ENCODE peak calls at places on chromosomes 12 and 14, in nine cellular contexts. P is kidney, Y is AG04450, S is PC-3, L is A549, M is heart right ventricle, W is Peyer's patch, V is OCI-LY7, O is HCT116. H is an unnamed sample.

GRCh38 chr12:126069549-126070165 is 1004.4 kb downstream of the AACS start:
- DNase-seq in P (no peak), Y (no peak), S (peak), L (peak), M (no peak), W (peak), V (peak), O (peak), H (peak)

GRCh38 chr14:21244546-21244945 is 24.7 kb downstream of the HNRNPC start:
- DNase-seq in P (no peak), Y (no peak), S (no peak), L (no peak), M (no peak), W (no peak), V (no peak), O (no peak), H (no peak)

GRCh38 chr12:116321913-116322312 is 44.4 kb upstream of the MED13L start:
- DNase-seq in P (no peak), Y (no peak), S (no peak), L (no peak), M (no peak), W (no peak), V (no peak), O (no peak), H (no peak)

GRCh38 chr14:76257111-76257803 is 105.5 kb downstream of the GPATCH2L start:
- DNase-seq in P (no peak), Y (no peak), S (no peak), L (no peak), M (no peak), W (no peak), V (no peak), O (no peak), H (peak)

GRCh38 chr14:59282366-59282765 is 93.9 kb downstream of the DAAM1 start:
- DNase-seq in P (no peak), Y (no peak), S (peak), L (no peak), M (no peak), W (no peak), V (no peak), O (no peak), H (peak)

GRCh38 chr12:108080363-108080762 is 48.7 kb upstream of the WSCD2 start:
- DNase-seq in P (no peak), Y (no peak), S (no peak), L (no peak), M (no peak), W (no peak), V (no peak), O (no peak), H (no peak)

GRCh38 chr12:130806574-130806973 is 32.5 kb downstream of the STX2 start:
- DNase-seq in P (no peak), Y (no peak), S (peak), L (no peak), M (no peak), W (no peak), V (no peak), O (no peak), H (no peak)

GRCh38 chr12:26029741-26030033 is 71.2 kb downstream of the RASSF8 start:
- DNase-seq in P (no peak), Y (no peak), S (no peak), L (no peak), M (no peak), W (no peak), V (no peak), O (no peak), H (no peak)

GRCh38 chr12:32139064-32139421 is 32.4 kb downstream of the BICD1 start:
- DNase-seq in P (no peak), Y (no peak), S (no peak), L (no peak), M (no peak), W (peak), V (peak), O (no peak), H (peak)

GRCh38 chr12:114976959-114977358 is 293.0 kb upstream of the TBX3 start:
- DNase-seq in P (no peak), Y (peak), S (peak), L (peak), M (no peak), W (no peak), V (no peak), O (no peak), H (no peak)

GRCh38 chr14:94213741-94214140 is 39.6 kb downstream of the PPP4R4 start:
- DNase-seq in P (no peak), Y (no peak), S (no peak), L (no peak), M (no peak), W (no peak), V (no peak), O (no peak), H (no peak)

GRCh38 chr14:89248430-89249295 is 168.4 kb downstream of the FOXN3 start:
- DNase-seq in P (no peak), Y (no peak), S (no peak), L (no peak), M (no peak), W (no peak), V (no peak), O (no peak), H (no peak)

GRCh38 chr12:50764861-50765324 is 992 bp downstream of the ATF1 start:
- DNase-seq in P (no peak), Y (no peak), S (peak), L (peak), M (no peak), W (peak), V (peak), O (no peak), H (no peak)

GRCh38 chr14:100883789-100884101 is 19.8 kb downstream of the RTL1 start:
- DNase-seq in P (peak), Y (no peak), S (no peak), L (no peak), M (no peak), W (no peak), V (no peak), O (no peak), H (no peak)

GRCh38 chr12:62605972-62606371 is 139.3 kb downstream of the MON2 start:
- DNase-seq in P (no peak), Y (no peak), S (no peak), L (no peak), M (no peak), W (no peak), V (no peak), O (no peak), H (no peak)

GRCh38 chr12:54650409-54650808 is 2.2 kb upstream of the DCD start:
- DNase-seq in P (no peak), Y (no peak), S (peak), L (no peak), M (no peak), W (no peak), V (no peak), O (no peak), H (no peak)

GRCh38 chr12:40168001-40168400 is 56.8 kb upstream of the LRRK2 start:
- DNase-seq in P (no peak), Y (no peak), S (no peak), L (no peak), M (no peak), W (no peak), V (no peak), O (no peak), H (no peak)

GRCh38 chr12:67431436-67432049 is 162.4 kb downstream of the CAND1 start:
- DNase-seq in P (no peak), Y (no peak), S (no peak), L (no peak), M (no peak), W (no peak), V (no peak), O (no peak), H (no peak)

GRCh38 chr12:65427646-65428045 is 149.2 kb downstream of the MSRB3 start:
- DNase-seq in P (no peak), Y (no peak), S (no peak), L (no peak), M (no peak), W (no peak), V (no peak), O (no peak), H (no peak)

GRCh38 chr14:55780156-55780946 is 200.3 kb downstream of the KTN1 start:
- DNase-seq in P (peak), Y (no peak), S (peak), L (no peak), M (no peak), W (no peak), V (no peak), O (no peak), H (peak)

GRCh38 chr12:71938728-71939385 is at the start of gene TPH2:
- DNase-seq in P (peak), Y (no peak), S (peak), L (peak), M (peak), W (peak), V (peak), O (peak), H (peak)

DNA sequence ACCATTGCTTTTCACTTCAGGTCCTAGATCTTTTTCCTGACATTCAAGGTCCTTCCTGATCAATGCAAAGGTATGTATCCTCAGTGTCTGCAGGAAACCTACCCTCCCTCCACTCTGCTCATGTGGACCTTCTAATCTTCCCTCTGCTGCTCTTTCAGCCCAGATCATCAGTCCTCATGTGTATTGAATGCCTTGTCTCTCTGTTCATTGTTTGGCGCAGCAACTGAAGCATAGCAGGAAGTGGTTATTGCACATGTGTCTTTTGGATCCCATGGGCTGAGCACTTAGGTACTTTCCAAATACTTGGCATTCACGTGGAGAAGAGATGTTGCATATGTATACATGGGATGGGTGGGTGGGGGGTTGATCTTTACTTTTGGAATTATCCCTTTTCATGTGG is 4.3 kb upstream of the NIN start:
- DNase-seq in P (no peak), Y (no peak), S (no peak), L (no peak), M (no peak), W (peak), V (peak), O (no peak), H (no peak)
- H3K27ac ChIP-seq in P (no peak), Y (no peak), S (no peak), L (no peak), M (no peak), W (no peak), V (peak), O (no peak), H (no peak)

GRCh38 chr12:57736743-57737466 is 1.6 kb downstream of the AGAP2 start:
- DNase-seq in P (no peak), Y (no peak), S (no peak), L (no peak), M (no peak), W (no peak), V (no peak), O (no peak), H (no peak)

GRCh38 chr12:57737467-57738141 is 938 bp downstream of the AGAP2 start:
- DNase-seq in P (no peak), Y (no peak), S (no peak), L (no peak), M (no peak), W (no peak), V (no peak), O (no peak), H (no peak)

GRCh38 chr12:57735198-57735855 is 3.2 kb downstream of the AGAP2 start:
- DNase-seq in P (no peak), Y (no peak), S (no peak), L (no peak), M (no peak), W (no peak), V (no peak), O (no peak), H (no peak)

GRCh38 chr12:57734586-57734985 is 4.0 kb downstream of the AGAP2 start:
- DNase-seq in P (no peak), Y (no peak), S (no peak), L (no peak), M (no peak), W (no peak), V (no peak), O (no peak), H (no peak)

GRCh38 chr12:57735952-57736742 is 2.4 kb downstream of the AGAP2 start:
- DNase-seq in P (no peak), Y (no peak), S (peak), L (no peak), M (peak), W (no peak), V (no peak), O (no peak), H (no peak)
- TF ChIP-seq CTCF in P (no peak), Y (peak), S (peak), L (peak), M (no peak), W (no peak), V (no peak), O (no peak), H (peak)

GRCh38 chr12:92055877-92056276 is 89.8 kb downstream of the BTG1 start:
- DNase-seq in P (no peak), Y (no peak), S (peak), L (no peak), M (no peak), W (peak), V (no peak), O (no peak), H (no peak)
- H3K4me3 ChIP-seq in P (no peak), Y (no peak), S (peak), L (no peak), M (no peak), W (no peak), V (no peak), O (no peak), H (no peak)

DNA sequence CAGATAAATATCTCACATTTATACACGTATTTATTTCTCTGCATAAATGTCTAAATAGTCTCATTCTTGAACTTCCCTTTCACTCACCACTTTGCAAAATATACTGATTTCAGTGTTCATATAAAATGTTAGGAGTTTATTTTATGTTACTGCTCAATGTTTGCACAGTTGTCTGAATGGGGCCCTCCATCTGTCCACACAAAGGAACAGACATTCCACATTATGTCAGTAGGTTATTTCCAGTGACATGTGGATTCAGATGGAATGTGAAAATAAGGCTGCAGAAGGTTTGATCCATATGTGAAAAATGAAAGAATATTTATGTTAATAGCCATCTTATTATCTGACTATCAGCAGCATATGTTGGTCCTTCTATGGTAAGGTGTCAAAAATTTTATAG is 994.4 kb upstream of the SEL1L start:
- DNase-seq in P (no peak), Y (no peak), S (no peak), L (no peak), M (no peak), W (no peak), V (no peak), O (no peak), H (no peak)
- H3K27ac ChIP-seq in P (no peak), Y (no peak), S (no peak), L (no peak), M (no peak), W (no peak), V (no peak), O (no peak), H (no peak)

GRCh38 chr14:102625564-102626296 is 33.3 kb downstream of the RCOR1 start:
- DNase-seq in P (no peak), Y (no peak), S (no peak), L (no peak), M (no peak), W (no peak), V (no peak), O (no peak), H (no peak)

GRCh38 chr14:102626530-102626929 is 34.1 kb downstream of the RCOR1 start:
- DNase-seq in P (no peak), Y (no peak), S (no peak), L (no peak), M (no peak), W (no peak), V (no peak), O (no peak), H (no peak)

GRCh38 chr14:102616799-102617198 is 24.4 kb downstream of the RCOR1 start:
- DNase-seq in P (no peak), Y (no peak), S (peak), L (no peak), M (no peak), W (no peak), V (no peak), O (no peak), H (no peak)

GRCh38 chr14:102620413-102620812 is 28.0 kb downstream of the RCOR1 start:
- DNase-seq in P (no peak), Y (no peak), S (no peak), L (no peak), M (no peak), W (no peak), V (no peak), O (no peak), H (peak)

DNA sequence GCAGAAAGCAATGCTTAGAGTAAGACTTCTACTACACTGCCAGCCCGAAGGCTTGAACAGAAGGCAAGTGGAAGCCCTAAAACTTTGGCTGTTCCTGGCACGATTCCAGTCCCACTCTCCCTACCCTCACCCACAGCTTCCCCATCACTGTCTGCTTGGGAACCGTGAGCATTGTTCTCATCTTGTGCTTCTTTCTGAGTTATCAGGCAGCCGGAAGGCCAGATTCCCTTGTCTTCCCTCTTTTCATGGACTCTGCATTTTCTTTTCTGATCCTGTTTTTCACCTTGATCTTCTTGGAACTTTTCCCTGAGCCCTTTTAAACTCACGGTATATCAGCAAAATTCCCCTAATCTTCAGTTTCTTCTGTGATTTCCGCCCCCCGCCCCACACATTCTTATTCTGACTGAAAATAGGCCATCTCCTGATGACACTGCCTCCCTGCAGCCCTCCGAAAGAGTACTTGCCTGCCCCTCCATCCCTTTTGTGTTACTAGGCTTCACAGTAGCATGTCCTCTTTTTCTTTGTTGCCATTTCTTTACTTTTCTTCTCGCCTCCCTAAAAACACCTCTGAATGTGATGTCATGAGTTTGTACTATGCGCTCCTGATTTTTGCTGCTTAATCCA is 29.9 kb downstream of the RCOR1 start:
- DNase-seq in P (no peak), Y (no peak), S (no peak), L (no peak), M (no peak), W (no peak), V (no peak), O (no peak), H (no peak)
- TF ChIP-seq CTCF in P (no peak), Y (no peak), S (no peak), L (no peak), M (no peak), W (no peak), V (no peak), O (no peak), H (no peak)

GRCh38 chr12:56086608-56087007 is 6.6 kb downstream of the ERBB3 start:
- DNase-seq in P (no peak), Y (no peak), S (no peak), L (no peak), M (no peak), W (no peak), V (no peak), O (no peak), H (no peak)
- H3K4me3 ChIP-seq in P (no peak), Y (no peak), S (peak), L (no peak), M (no peak), W (no peak), V (no peak), O (no peak), H (no peak)

GRCh38 chr12:69354172-69354560 is 5.4 kb upstream of the YEATS4 start:
- DNase-seq in P (no peak), Y (no peak), S (no peak), L (no peak), M (no peak), W (no peak), V (no peak), O (no peak), H (no peak)

GRCh38 chr12:69355363-69356035 is 4.0 kb upstream of the YEATS4 start:
- DNase-seq in P (no peak), Y (no peak), S (no peak), L (no peak), M (no peak), W (no peak), V (no peak), O (no peak), H (no peak)

GRCh38 chr12:69352904-69353303 is 4.7 kb downstream of the LYZ start:
- DNase-seq in P (no peak), Y (no peak), S (no peak), L (no peak), M (no peak), W (no peak), V (no peak), O (no peak), H (no peak)

GRCh38 chr12:69351462-69352236 is 3.5 kb downstream of the LYZ start:
- DNase-seq in P (no peak), Y (no peak), S (no peak), L (no peak), M (no peak), W (no peak), V (no peak), O (no peak), H (no peak)

GRCh38 chr12:69354561-69355187 is 4.9 kb upstream of the YEATS4 start:
- DNase-seq in P (no peak), Y (no peak), S (no peak), L (no peak), M (no peak), W (no peak), V (no peak), O (no peak), H (no peak)
- H3K27ac ChIP-seq in P (no peak), Y (no peak), S (no peak), L (no peak), M (no peak), W (no peak), V (no peak), O (no peak), H (no peak)

DNA sequence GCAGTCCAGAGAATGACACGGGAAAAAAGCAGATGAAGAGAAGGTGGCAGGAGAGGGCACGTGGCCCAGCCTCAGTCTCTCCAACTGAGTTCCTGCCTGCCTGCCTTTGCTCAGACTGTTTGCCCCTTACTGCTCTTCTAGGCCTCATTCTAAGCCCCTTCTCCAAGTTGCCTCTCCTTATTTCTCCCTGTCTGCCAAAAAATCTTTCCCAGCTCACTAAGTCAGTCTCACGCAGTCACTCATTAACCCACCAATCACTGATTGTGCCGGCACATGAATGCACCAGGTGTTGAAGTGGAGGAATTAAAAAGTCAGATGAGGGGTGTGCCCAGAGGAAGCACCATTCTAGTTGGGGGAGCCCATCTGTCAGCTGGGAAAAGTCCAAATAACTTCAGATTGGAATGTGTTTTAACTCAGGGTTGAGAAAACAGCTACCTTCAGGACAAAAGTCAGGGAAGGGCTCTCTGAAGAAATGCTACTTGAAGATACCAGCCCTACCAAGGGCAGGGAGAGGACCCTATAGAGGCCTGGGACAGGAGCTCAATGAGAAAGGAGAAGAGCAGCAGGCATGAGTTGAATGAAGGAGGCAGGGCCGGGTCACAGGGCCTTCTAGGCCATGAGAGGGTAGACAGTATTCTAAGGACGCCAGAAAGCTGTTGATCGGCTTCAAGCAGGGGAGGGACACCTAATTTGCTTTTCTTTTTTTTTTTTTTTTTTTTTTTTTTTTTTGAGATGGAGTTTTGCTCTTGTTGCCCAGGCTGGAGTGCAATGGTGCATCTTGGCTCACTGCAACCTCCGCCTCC is 40.9 kb downstream of the DAD1 start:
- DNase-seq in P (no peak), Y (no peak), S (no peak), L (no peak), M (no peak), W (no peak), V (no peak), O (no peak), H (no peak)
- TF ChIP-seq CTCF in P (no peak), Y (no peak), S (no peak), L (no peak), M (no peak), W (no peak), V (no peak), O (no peak), H (no peak)